ENCODE peak calls at places on chromosomes 5 and 9, in four cellular contexts. B, P, C and O are unnamed samples.

GRCh38 chr5:95953026-95953425 is 8.6 kb downstream of the ELL2 start:
- DNase-seq in B (no peak), C (no peak), P (no peak), O (no peak)

GRCh38 chr9:115494958-115495690 is 377.2 kb upstream of the TNC start:
- DNase-seq in C (no peak), B (no peak), P (no peak), O (no peak)

GRCh38 chr9:113152699-113153098 is 1.9 kb downstream of the SLC31A2 start:
- DNase-seq in B (peak; percentile 27), C (no peak), P (no peak), O (no peak)

GRCh38 chr5:175460126-175460525 is 16.1 kb upstream of the DRD1 start:
- DNase-seq in B (peak; percentile 33), P (no peak), C (no peak), O (no peak)

GRCh38 chr9:128588581-128589233 is 36.3 kb downstream of the SPTAN1 start:
- DNase-seq in P (no peak), C (no peak), B (no peak), O (no peak)

GRCh38 chr9:37949576-37949975 is 45.6 kb upstream of the SLC25A51 start:
- DNase-seq in C (no peak), B (peak; percentile 70), P (no peak), O (no peak)

GRCh38 chr9:13529321-13530104 is 250.0 kb upstream of the MPDZ start:
- DNase-seq in P (no peak), C (no peak), B (no peak), O (no peak)

GRCh38 chr5:85972539-85972938 is 645.2 kb upstream of the COX7C start:
- DNase-seq in P (no peak), B (no peak), C (no peak), O (no peak)

GRCh38 chr9:76571288-76572204 is 112.6 kb downstream of the GCNT1 start:
- DNase-seq in P (no peak), B (no peak), C (no peak), O (no peak)

GRCh38 chr5:16934123-16934522 is 2.0 kb downstream of the MYO10 start:
- DNase-seq in C (peak; percentile 24), P (no peak), B (peak; percentile 56), O (peak; percentile 74)

GRCh38 chr9:132214027-132214622 is 52.3 kb downstream of the NTNG2 start:
- DNase-seq in B (peak; percentile 93), C (no peak), P (no peak), O (peak; percentile 76)

GRCh38 chr9:119963258-119963797 is 594.1 kb upstream of the BRINP1 start:
- DNase-seq in B (peak; percentile 74), P (no peak), C (no peak), O (no peak)

GRCh38 chr9:9352877-9353481 is 1259.8 kb downstream of the PTPRD start:
- DNase-seq in B (no peak), C (no peak), P (no peak), O (no peak)

GRCh38 chr5:95057610-95058009 is 227.3 kb downstream of the MCTP1 start:
- DNase-seq in C (no peak), P (no peak), B (no peak), O (no peak)

GRCh38 chr5:171462136-171462927 is 42.9 kb downstream of the FGF18 start:
- DNase-seq in B (no peak), C (no peak), P (no peak), O (no peak)

GRCh38 chr5:127909078-127909477 is 174.5 kb upstream of the SLC12A2 start:
- DNase-seq in P (no peak), B (peak; percentile 38), C (peak; percentile 12), O (no peak)

GRCh38 chr9:99056876-99057664 is 47.8 kb upstream of the TGFBR1 start:
- DNase-seq in B (peak; percentile 97), C (peak; percentile 19), P (no peak), O (no peak)

GRCh38 chr5:66860199-66860975 is 264.2 kb downstream of the MAST4 start:
- DNase-seq in B (no peak), C (no peak), P (no peak), O (no peak)